ENCODE peak calls at places on chromosome 15, in ten cellular contexts. H is H7; R is COR-L47; P is HTR-8/SVneo; O is NCI-H1417; I is lung microvascular endothelial cell; G is NCI-H510A treated with DMSO at 0.1 percent for 48 hours; F is effector CD4-positive, alpha-beta T cell; W is omental fat pad; B is stimulated activated CD4-positive, alpha-beta T cell treated with anti-CD3 and anti-CD28 coated beads, Interleukin-4, amount 100 ng/mL, for 1 hour. M is an unnamed sample.

GRCh38 chr15:38389924-38390542 is 63.9 kb upstream of the FAM98B start:
- DNase-seq in W (peak), H (peak), P (peak), B (peak), I (peak), G (peak), R (peak), F (peak), O (peak), M (no peak)

GRCh38 chr15:52121896-52122295 is 9.3 kb upstream of the BCL2L10 start:
- DNase-seq in H (no peak), P (no peak), B (no peak), O (no peak), W (no peak), I (peak), G (no peak), F (no peak), R (no peak), M (no peak)

GRCh38 chr15:89822951-89823701 is 8.5 kb upstream of the ANPEP start:
- DNase-seq in G (no peak), W (no peak), F (no peak), H (peak), O (no peak), R (no peak), I (no peak), B (no peak), P (no peak), M (no peak)

GRCh38 chr15:69631978-69632377 is 179.4 kb downstream of the RPLP1 start:
- DNase-seq in F (no peak), O (peak), W (no peak), B (no peak), P (no peak), G (no peak), I (no peak), R (no peak), H (no peak), M (no peak)

GRCh38 chr15:66821307-66821706 is 119.3 kb downstream of the SMAD6 start:
- DNase-seq in O (no peak), G (no peak), I (no peak), F (no peak), R (no peak), W (no peak), P (no peak), H (no peak), B (no peak), M (peak)

GRCh38 chr15:73936181-73936580 is 9.9 kb downstream of the LOXL1 start:
- DNase-seq in G (peak), R (peak), O (peak), P (no peak), F (no peak), B (no peak), H (peak), I (peak), W (no peak), M (no peak)

GRCh38 chr15:60414016-60414682 is 16.4 kb upstream of the ANXA2 start:
- DNase-seq in G (no peak), W (no peak), O (no peak), B (no peak), F (no peak), I (no peak), R (no peak), P (no peak), H (no peak), M (no peak)

GRCh38 chr15:66128116-66128715 is 125.3 kb downstream of the MEGF11 start:
- DNase-seq in G (no peak), W (no peak), R (no peak), O (no peak), P (no peak), I (no peak), F (no peak), B (no peak), H (no peak), M (no peak)

GRCh38 chr15:38554354-38554753 is 10.3 kb downstream of the RASGRP1 start:
- DNase-seq in G (no peak), O (no peak), B (peak), R (no peak), H (no peak), W (no peak), F (peak), P (no peak), I (no peak), M (no peak)

GRCh38 chr15:78179906-78180305 is 30.7 kb downstream of the IDH3A start:
- DNase-seq in P (no peak), I (no peak), O (no peak), R (no peak), B (no peak), F (no peak), W (no peak), H (no peak), G (no peak), M (no peak)

GRCh38 chr15:40291088-40291574 is 8.3 kb upstream of the ANKRD63 start:
- DNase-seq in R (peak), B (no peak), I (no peak), W (no peak), F (no peak), P (no peak), G (peak), O (peak), H (peak), M (no peak)

GRCh38 chr15:46900992-46901391 is 816.3 kb upstream of the SEMA6D start:
- DNase-seq in O (no peak), P (no peak), G (no peak), B (no peak), R (no peak), W (no peak), H (no peak), F (no peak), I (no peak), M (no peak)

GRCh38 chr15:76204916-76205460 is 106.3 kb downstream of the ETFA start:
- DNase-seq in H (no peak), R (no peak), I (no peak), O (no peak), F (no peak), P (no peak), B (no peak), W (no peak), G (no peak), M (peak)

GRCh38 chr15:42378011-42378410 is 18.7 kb downstream of the CAPN3 start:
- DNase-seq in H (no peak), W (no peak), R (no peak), B (no peak), I (no peak), P (no peak), O (no peak), F (no peak), G (no peak), M (no peak)

GRCh38 chr15:23038741-23039150 is 623 bp downstream of the TUBGCP5 start:
- DNase-seq in B (no peak), H (no peak), I (no peak), O (peak), R (peak), G (peak), F (no peak), W (no peak), P (peak), M (peak)

GRCh38 chr15:49232407-49232806 is 62.4 kb downstream of the GALK2 start:
- DNase-seq in W (no peak), I (no peak), B (no peak), R (no peak), P (no peak), F (no peak), O (no peak), H (no peak), G (no peak), M (no peak)

GRCh38 chr15:83516935-83517334 is 69.8 kb downstream of the SH3GL3 start:
- DNase-seq in I (no peak), G (no peak), R (no peak), O (no peak), F (no peak), W (no peak), B (no peak), P (no peak), H (no peak), M (no peak)

GRCh38 chr15:79828447-79828846 is 68.4 kb downstream of the MTHFS start:
- DNase-seq in H (no peak), F (no peak), I (no peak), P (no peak), R (no peak), W (no peak), B (no peak), O (no peak), G (no peak), M (no peak)

GRCh38 chr15:98609144-98609852 is 39.0 kb upstream of the IGF1R start:
- DNase-seq in F (no peak), O (no peak), H (peak), P (peak), W (no peak), R (no peak), G (no peak), B (no peak), I (peak), M (peak)

GRCh38 chr15:62165029-62165792 is at the start of gene C2CD4B:
- DNase-seq in I (peak), G (peak), H (peak), W (no peak), F (no peak), R (no peak), B (peak), P (no peak), O (no peak), M (peak)

GRCh38 chr15:73924258-73924921 is 1.9 kb upstream of the LOXL1 start:
- DNase-seq in I (peak), G (no peak), W (no peak), H (peak), O (peak), R (no peak), B (peak), F (no peak), P (peak), M (no peak)

GRCh38 chr15:81575436-81576123 is 201.6 kb upstream of the TMC3 start:
- DNase-seq in H (no peak), W (no peak), F (no peak), B (no peak), O (peak), I (peak), G (peak), R (peak), P (no peak), M (no peak)

GRCh38 chr15:73335026-73335425 is 33.7 kb downstream of the HCN4 start:
- DNase-seq in F (no peak), G (no peak), B (no peak), I (no peak), H (no peak), P (no peak), R (no peak), W (no peak), O (no peak), M (peak)

GRCh38 chr15:77419050-77419835 is 661 bp downstream of the PEAK1 start:
- DNase-seq in G (no peak), R (peak), I (peak), B (peak), O (peak), P (peak), W (no peak), H (peak), F (peak), M (peak)

GRCh38 chr15:43410572-43411214 is 39.8 kb downstream of the TUBGCP4 start:
- DNase-seq in G (no peak), H (no peak), R (no peak), F (no peak), O (no peak), W (no peak), I (no peak), B (no peak), P (no peak), M (no peak)

GRCh38 chr15:96243701-96244100 is 86.8 kb upstream of the NR2F2 start:
- DNase-seq in R (no peak), I (no peak), H (no peak), W (no peak), B (no peak), F (no peak), G (no peak), P (no peak), O (no peak), M (no peak)

GRCh38 chr15:29398907-29399306 is 129.3 kb upstream of the NSMCE3 start:
- DNase-seq in O (no peak), W (no peak), R (no peak), G (no peak), F (no peak), H (no peak), I (no peak), P (no peak), B (no peak), M (no peak)

GRCh38 chr15:92421980-92422379 is 28.3 kb downstream of the ST8SIA2 start:
- DNase-seq in I (no peak), G (no peak), O (no peak), F (no peak), H (no peak), W (no peak), B (no peak), R (no peak), P (no peak), M (no peak)

GRCh38 chr15:79724312-79724711 is 172.5 kb downstream of the MTHFS start:
- DNase-seq in H (no peak), W (no peak), I (no peak), F (no peak), P (peak), G (no peak), O (no peak), R (no peak), B (no peak), M (no peak)

GRCh38 chr15:29418931-29419330 is 149.3 kb upstream of the NSMCE3 start:
- DNase-seq in O (no peak), R (no peak), P (no peak), G (no peak), H (no peak), I (no peak), W (no peak), F (no peak), B (no peak), M (no peak)

M was measured in RWPE2.